ENCODE peak calls at places on chromosome 3, in nine cellular contexts. One of them, this sample, is unnamed.

GRCh38 chr3:52986938-52987337 is 58.9 kb downstream of the SFMBT1 start:
- DNase-seq in GM13976: no peak
- DNase-seq in Jurkat, Clone E6-1: no peak
- DNase-seq in hypothalamus: no peak
- DNase-seq in NCI-H1092: no peak
- DNase-seq in HS-27A: no peak
- DNase-seq in osteocyte: no peak
- DNase-seq in NCI-H1930: no peak
- DNase-seq in naive thymus-derived CD8-positive, alpha-beta T cell: no peak
- DNase-seq in this sample: no peak

GRCh38 chr3:127984241-127984975 is 67.8 kb upstream of the SEC61A1 start:
- DNase-seq in hypothalamus: no peak
- DNase-seq in NCI-H1092: no peak
- DNase-seq in GM13976: no peak
- DNase-seq in naive thymus-derived CD8-positive, alpha-beta T cell: no peak
- DNase-seq in Jurkat, Clone E6-1: no peak
- DNase-seq in NCI-H1930: no peak
- DNase-seq in HS-27A: no peak
- DNase-seq in osteocyte: no peak
- DNase-seq in this sample: no peak

GRCh38 chr3:71430941-71431552 is 152.5 kb downstream of the FOXP1 start:
- DNase-seq in GM13976: no peak
- DNase-seq in NCI-H1092: no peak
- DNase-seq in osteocyte: no peak
- DNase-seq in Jurkat, Clone E6-1: no peak
- DNase-seq in hypothalamus: no peak
- DNase-seq in HS-27A: no peak
- DNase-seq in naive thymus-derived CD8-positive, alpha-beta T cell: no peak
- DNase-seq in NCI-H1930: no peak
- DNase-seq in this sample: no peak

GRCh38 chr3:175270199-175270837 is 411.2 kb downstream of the NAALADL2 start:
- DNase-seq in naive thymus-derived CD8-positive, alpha-beta T cell: no peak
- DNase-seq in Jurkat, Clone E6-1: no peak
- DNase-seq in NCI-H1930: peak; percentile 60
- DNase-seq in hypothalamus: no peak
- DNase-seq in osteocyte: no peak
- DNase-seq in HS-27A: no peak
- DNase-seq in NCI-H1092: no peak
- DNase-seq in GM13976: no peak
- DNase-seq in this sample: no peak

GRCh38 chr3:123412811-123413588 is 35.9 kb downstream of the ADCY5 start:
- DNase-seq in GM13976: no peak
- DNase-seq in NCI-H1092: no peak
- DNase-seq in hypothalamus: peak; percentile 56
- DNase-seq in HS-27A: no peak
- DNase-seq in naive thymus-derived CD8-positive, alpha-beta T cell: no peak
- DNase-seq in NCI-H1930: no peak
- DNase-seq in Jurkat, Clone E6-1: no peak
- DNase-seq in osteocyte: no peak
- DNase-seq in this sample: no peak

GRCh38 chr3:141201122-141201521 is 30.5 kb upstream of the PXYLP1 start:
- DNase-seq in NCI-H1092: no peak
- DNase-seq in Jurkat, Clone E6-1: no peak
- DNase-seq in HS-27A: no peak
- DNase-seq in naive thymus-derived CD8-positive, alpha-beta T cell: no peak
- DNase-seq in hypothalamus: no peak
- DNase-seq in GM13976: no peak
- DNase-seq in NCI-H1930: no peak
- DNase-seq in osteocyte: no peak
- DNase-seq in this sample: peak; percentile 11

GRCh38 chr3:190883973-190884832 is 21.7 kb upstream of the GMNC start:
- DNase-seq in NCI-H1930: peak; percentile 8
- DNase-seq in GM13976: peak; percentile 51
- DNase-seq in osteocyte: no peak
- DNase-seq in HS-27A: peak; percentile 15
- DNase-seq in Jurkat, Clone E6-1: peak; percentile 43
- DNase-seq in hypothalamus: peak; percentile 2
- DNase-seq in naive thymus-derived CD8-positive, alpha-beta T cell: no peak
- DNase-seq in NCI-H1092: peak; percentile 13
- DNase-seq in this sample: peak; percentile 90

GRCh38 chr3:44444437-44444836 is 33.0 kb downstream of the ZNF445 start:
- DNase-seq in hypothalamus: no peak
- DNase-seq in NCI-H1092: no peak
- DNase-seq in osteocyte: no peak
- DNase-seq in Jurkat, Clone E6-1: no peak
- DNase-seq in HS-27A: no peak
- DNase-seq in NCI-H1930: no peak
- DNase-seq in naive thymus-derived CD8-positive, alpha-beta T cell: no peak
- DNase-seq in GM13976: no peak
- DNase-seq in this sample: no peak

GRCh38 chr3:52361011-52361410 is 44.9 kb downstream of the DNAH1 start:
- DNase-seq in Jurkat, Clone E6-1: no peak
- DNase-seq in GM13976: no peak
- DNase-seq in osteocyte: no peak
- DNase-seq in hypothalamus: no peak
- DNase-seq in NCI-H1930: no peak
- DNase-seq in HS-27A: no peak
- DNase-seq in naive thymus-derived CD8-positive, alpha-beta T cell: no peak
- DNase-seq in NCI-H1092: no peak
- DNase-seq in this sample: no peak

GRCh38 chr3:194521514-194522260 is 34.9 kb upstream of the ATP13A3 start:
- DNase-seq in HS-27A: no peak
- DNase-seq in hypothalamus: no peak
- DNase-seq in naive thymus-derived CD8-positive, alpha-beta T cell: no peak
- DNase-seq in Jurkat, Clone E6-1: no peak
- DNase-seq in NCI-H1930: no peak
- DNase-seq in GM13976: no peak
- DNase-seq in NCI-H1092: no peak
- DNase-seq in osteocyte: peak; percentile 15
- DNase-seq in this sample: no peak

GRCh38 chr3:38834110-38834509 is 18.1 kb upstream of the SCN10A start:
- DNase-seq in hypothalamus: no peak
- DNase-seq in osteocyte: peak; percentile 88
- DNase-seq in NCI-H1092: no peak
- DNase-seq in HS-27A: no peak
- DNase-seq in GM13976: no peak
- DNase-seq in NCI-H1930: no peak
- DNase-seq in Jurkat, Clone E6-1: no peak
- DNase-seq in naive thymus-derived CD8-positive, alpha-beta T cell: no peak
- DNase-seq in this sample: peak; percentile 6

GRCh38 chr3:69385723-69386483 is at the start of gene FRMD4B:
- DNase-seq in osteocyte: peak; percentile 86
- DNase-seq in hypothalamus: peak; percentile 93
- DNase-seq in NCI-H1930: peak; percentile 30
- DNase-seq in NCI-H1092: peak; percentile 1
- DNase-seq in HS-27A: no peak
- DNase-seq in GM13976: peak; percentile 73
- DNase-seq in naive thymus-derived CD8-positive, alpha-beta T cell: no peak
- DNase-seq in Jurkat, Clone E6-1: peak; percentile 47
- DNase-seq in this sample: no peak

GRCh38 chr3:84547971-84548970 is 410.5 kb upstream of the CADM2 start:
- DNase-seq in Jurkat, Clone E6-1: peak; percentile 28
- DNase-seq in GM13976: peak; percentile 31
- DNase-seq in naive thymus-derived CD8-positive, alpha-beta T cell: no peak
- DNase-seq in hypothalamus: peak; percentile 6
- DNase-seq in HS-27A: peak; percentile 33
- DNase-seq in NCI-H1930: no peak
- DNase-seq in NCI-H1092: peak; percentile 7
- DNase-seq in osteocyte: no peak
- DNase-seq in this sample: peak; percentile 75

GRCh38 chr3:160448845-160449659 is 534 bp downstream of the TRIM59 start:
- DNase-seq in osteocyte: no peak
- DNase-seq in Jurkat, Clone E6-1: peak; percentile 42
- DNase-seq in HS-27A: no peak
- DNase-seq in hypothalamus: peak; percentile 61
- DNase-seq in NCI-H1930: no peak
- DNase-seq in naive thymus-derived CD8-positive, alpha-beta T cell: no peak
- DNase-seq in GM13976: peak; percentile 71
- DNase-seq in NCI-H1092: no peak
- DNase-seq in this sample: peak; percentile 83

GRCh38 chr3:79297242-79297641 is 470.6 kb downstream of the ROBO1 start:
- DNase-seq in osteocyte: no peak
- DNase-seq in NCI-H1092: peak; percentile 34
- DNase-seq in hypothalamus: no peak
- DNase-seq in HS-27A: peak; percentile 12
- DNase-seq in GM13976: no peak
- DNase-seq in NCI-H1930: peak; percentile 74
- DNase-seq in naive thymus-derived CD8-positive, alpha-beta T cell: no peak
- DNase-seq in Jurkat, Clone E6-1: no peak
- DNase-seq in this sample: no peak

GRCh38 chr3:122984007-122984406 is 43.6 kb downstream of the SEMA5B start:
- DNase-seq in osteocyte: no peak
- DNase-seq in HS-27A: no peak
- DNase-seq in NCI-H1930: no peak
- DNase-seq in NCI-H1092: no peak
- DNase-seq in naive thymus-derived CD8-positive, alpha-beta T cell: no peak
- DNase-seq in hypothalamus: no peak
- DNase-seq in Jurkat, Clone E6-1: no peak
- DNase-seq in GM13976: no peak
- DNase-seq in this sample: no peak

GRCh38 chr3:9797196-9797945 is 4.5 kb downstream of the ARPC4 start:
- DNase-seq in hypothalamus: no peak
- DNase-seq in GM13976: no peak
- DNase-seq in NCI-H1930: no peak
- DNase-seq in osteocyte: no peak
- DNase-seq in Jurkat, Clone E6-1: no peak
- DNase-seq in naive thymus-derived CD8-positive, alpha-beta T cell: no peak
- DNase-seq in HS-27A: no peak
- DNase-seq in NCI-H1092: no peak
- DNase-seq in this sample: no peak

GRCh38 chr3:129507181-129507831 is 21.1 kb upstream of the RHO start:
- DNase-seq in HS-27A: no peak
- DNase-seq in NCI-H1930: no peak
- DNase-seq in GM13976: no peak
- DNase-seq in naive thymus-derived CD8-positive, alpha-beta T cell: no peak
- DNase-seq in Jurkat, Clone E6-1: no peak
- DNase-seq in NCI-H1092: peak; percentile 43
- DNase-seq in hypothalamus: peak; percentile 59
- DNase-seq in osteocyte: no peak
- DNase-seq in this sample: no peak

This sample was measured in Karpas-422.